ENCODE peak calls at places on chromosomes 11 and 22, in five cellular contexts. O is right atrium auricular region, Q is coronary artery, D is fibroblast of lung, S is dorsolateral prefrontal cortex. F is an unnamed sample.

GRCh38 chr11:44120169-44120568 is 24.7 kb downstream of the EXT2 start:
- DNase-seq in Q (no peak), O (no peak), D (peak), S (no peak), F (no peak)

GRCh38 chr11:73875840-73876239 is 806 bp downstream of the COA4 start:
- DNase-seq in Q (no peak), S (no peak), D (no peak), O (no peak), F (no peak)

GRCh38 chr11:109236696-109237095 is 185.3 kb upstream of the C11orf87 start:
- DNase-seq in D (no peak), O (no peak), Q (no peak), S (no peak), F (no peak)

GRCh38 chr11:15970506-15971214 is 385.7 kb downstream of the SOX6 start:
- DNase-seq in O (no peak), Q (no peak), S (no peak), D (no peak), F (no peak)

GRCh38 chr11:67608486-67608885 is 1.8 kb downstream of the NDUFV1 start:
- DNase-seq in S (no peak), Q (no peak), O (no peak), D (no peak), F (no peak)

GRCh38 chr11:111387318-111387863 is 8.3 kb upstream of the POU2AF1 start:
- DNase-seq in O (no peak), D (no peak), Q (no peak), S (peak), F (no peak)

GRCh38 chr22:26471522-26471921 is 12.1 kb downstream of the HPS4 start:
- DNase-seq in O (no peak), S (no peak), D (peak), Q (no peak), F (peak)

GRCh38 chr11:40129276-40129675 is 1330.2 kb downstream of the LRRC4C start:
- DNase-seq in Q (no peak), D (no peak), S (no peak), O (no peak), F (no peak)

GRCh38 chr22:50540352-50540751 is 5.3 kb upstream of the KLHDC7B start:
- DNase-seq in O (no peak), Q (no peak), D (no peak), S (no peak), F (no peak)

GRCh38 chr11:1783725-1784529 is 20.2 kb upstream of the CTSD start:
- DNase-seq in S (no peak), Q (no peak), O (no peak), D (no peak), F (no peak)

GRCh38 chr11:1782831-1783724 is 19.4 kb upstream of the CTSD start:
- DNase-seq in Q (no peak), S (no peak), D (peak), O (no peak), F (no peak)

GRCh38 chr11:1786466-1786865 is 22.7 kb upstream of the CTSD start:
- DNase-seq in O (no peak), S (no peak), Q (no peak), D (no peak), F (no peak)

GRCh38 chr11:1785749-1786261 is 22.1 kb upstream of the CTSD start:
- DNase-seq in O (no peak), D (no peak), S (no peak), Q (no peak), F (no peak)

DNA sequence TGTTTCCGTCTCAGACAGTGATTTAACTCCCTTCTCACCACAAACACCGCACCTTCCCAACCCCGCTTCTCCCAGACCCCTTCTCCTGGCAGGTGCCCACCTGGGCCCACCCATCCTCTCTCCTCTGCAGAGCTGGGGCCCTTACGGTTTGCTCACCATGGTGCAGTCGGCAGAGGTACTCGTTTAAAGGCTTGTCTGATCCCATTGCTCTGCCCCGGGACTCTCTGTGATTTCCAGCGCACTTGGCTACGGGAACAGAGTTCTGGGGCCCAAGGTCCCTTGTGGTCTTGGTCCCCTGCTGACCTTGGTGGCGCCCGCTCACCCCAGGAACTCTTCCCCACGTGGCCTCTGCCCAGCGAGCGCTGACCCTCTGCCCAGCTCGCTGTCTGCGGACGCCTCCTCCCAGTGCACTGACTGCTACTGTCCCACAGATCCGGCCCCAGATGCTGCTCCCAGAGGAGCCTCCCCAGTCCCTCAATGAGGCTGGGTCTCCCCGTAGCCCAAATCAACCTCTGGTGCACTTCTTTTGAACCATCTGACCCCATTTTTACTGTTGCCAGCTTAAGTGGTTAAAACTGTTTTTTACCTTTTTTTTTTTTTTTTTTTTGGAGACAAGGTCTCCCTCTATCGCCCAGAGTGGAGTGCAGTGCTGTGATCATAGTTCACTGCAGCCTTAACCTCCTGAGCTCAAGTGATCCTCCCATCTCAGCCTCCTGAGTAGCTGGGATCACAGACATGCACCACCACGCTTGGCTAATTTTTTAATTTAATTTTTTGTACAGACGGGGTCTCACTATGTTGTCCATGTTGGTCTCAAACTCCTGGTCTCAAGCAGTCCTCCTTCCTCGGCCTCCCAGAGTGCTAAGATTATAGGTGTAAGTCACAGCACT is 21.3 kb upstream of the CTSD start:
- DNase-seq in O (no peak), Q (no peak), S (no peak), D (no peak), F (no peak)
- H3K27ac ChIP-seq in O (no peak), Q (no peak), S (no peak), D (no peak), F (no peak)

DNA sequence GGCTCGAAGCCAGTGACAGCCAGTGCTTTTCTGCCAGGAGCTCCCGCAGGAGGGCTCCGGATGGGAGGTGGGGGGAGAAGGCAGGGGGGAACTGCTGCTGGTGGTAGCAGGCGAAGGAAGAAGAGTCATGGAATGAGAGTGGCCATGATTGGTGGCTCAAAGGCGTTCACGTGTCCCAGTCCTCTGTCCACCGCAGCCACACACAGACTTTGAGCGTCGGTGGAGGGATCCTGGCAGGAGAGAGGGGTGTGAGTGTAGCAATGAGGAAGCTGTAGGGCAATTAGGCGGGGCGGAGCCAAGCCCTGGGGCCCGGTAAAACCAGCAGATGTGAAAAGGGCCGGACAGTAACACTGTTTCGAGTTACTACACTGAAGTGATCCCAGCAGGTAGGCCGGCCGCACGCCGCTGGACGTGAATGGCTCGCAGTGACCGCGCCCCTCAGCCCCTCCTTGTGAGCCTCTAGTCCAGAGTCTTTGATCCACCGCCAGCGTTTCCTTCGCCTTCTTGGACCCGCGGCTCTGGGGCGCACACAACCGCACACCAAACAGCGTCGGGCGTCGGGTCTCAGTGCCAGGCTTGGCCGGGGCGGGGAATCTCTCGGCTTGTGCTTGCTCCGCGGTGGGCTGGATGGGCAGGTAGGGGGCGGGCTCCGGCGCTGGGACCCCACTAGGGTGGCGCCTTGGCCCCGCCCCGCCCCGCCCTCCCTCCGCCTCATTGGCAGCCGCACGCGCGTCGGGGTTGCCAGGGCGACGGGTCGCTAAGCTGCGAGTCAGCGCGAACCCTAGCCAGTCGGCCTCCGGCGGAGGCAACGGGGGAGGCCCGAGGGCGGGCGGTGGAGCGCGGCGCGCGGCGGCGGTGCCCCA is at the start of gene LRRC10B:
- DNase-seq in Q (no peak), S (peak), O (no peak), D (no peak), F (no peak)
- H3K27ac ChIP-seq in Q (peak), S (no peak), O (peak), D (no peak), F (peak)

GRCh38 chr22:37771702-37772427 is 35.9 kb upstream of the GCAT start:
- DNase-seq in D (no peak), Q (no peak), S (no peak), O (no peak), F (no peak)
- H3K27ac ChIP-seq in D (no peak), Q (no peak), S (no peak), O (no peak), F (no peak)

GRCh38 chr11:126011220-126011619 is 51.4 kb downstream of the CDON start:
- DNase-seq in D (no peak), S (no peak), Q (no peak), O (no peak), F (no peak)

GRCh38 chr11:126007263-126007662 is 55.4 kb downstream of the CDON start:
- DNase-seq in Q (no peak), O (no peak), S (no peak), D (peak), F (no peak)

GRCh38 chr11:126008956-126009355 is 53.7 kb downstream of the CDON start:
- DNase-seq in S (no peak), D (no peak), O (no peak), Q (no peak), F (no peak)

GRCh38 chr11:126002181-126002580 is 56.3 kb downstream of the VSIG10L2 start:
- DNase-seq in S (no peak), O (no peak), D (no peak), Q (no peak), F (no peak)

DNA sequence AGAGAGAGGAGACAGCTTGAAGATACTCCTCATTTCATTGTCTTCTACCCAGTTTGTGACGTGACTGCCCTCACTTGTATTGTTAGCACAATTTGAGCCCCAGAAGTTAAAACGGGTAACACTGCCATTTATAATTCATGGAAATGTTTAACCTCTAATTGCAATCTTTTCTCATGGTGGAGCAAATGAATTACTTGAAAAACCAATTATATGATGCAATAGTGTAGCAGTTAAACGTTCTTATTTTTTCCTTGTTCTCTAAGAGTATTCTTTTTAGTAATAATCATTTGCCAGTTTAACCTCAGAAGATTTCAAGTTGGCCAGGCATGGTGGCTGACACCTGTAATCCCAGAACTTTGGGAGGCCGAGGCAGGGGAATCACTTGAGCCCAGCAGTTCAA is 56.6 kb downstream of the CDON start:
- DNase-seq in Q (no peak), D (no peak), S (no peak), O (no peak), F (no peak)
- H3K27ac ChIP-seq in Q (no peak), D (no peak), S (no peak), O (no peak), F (no peak)

DNA sequence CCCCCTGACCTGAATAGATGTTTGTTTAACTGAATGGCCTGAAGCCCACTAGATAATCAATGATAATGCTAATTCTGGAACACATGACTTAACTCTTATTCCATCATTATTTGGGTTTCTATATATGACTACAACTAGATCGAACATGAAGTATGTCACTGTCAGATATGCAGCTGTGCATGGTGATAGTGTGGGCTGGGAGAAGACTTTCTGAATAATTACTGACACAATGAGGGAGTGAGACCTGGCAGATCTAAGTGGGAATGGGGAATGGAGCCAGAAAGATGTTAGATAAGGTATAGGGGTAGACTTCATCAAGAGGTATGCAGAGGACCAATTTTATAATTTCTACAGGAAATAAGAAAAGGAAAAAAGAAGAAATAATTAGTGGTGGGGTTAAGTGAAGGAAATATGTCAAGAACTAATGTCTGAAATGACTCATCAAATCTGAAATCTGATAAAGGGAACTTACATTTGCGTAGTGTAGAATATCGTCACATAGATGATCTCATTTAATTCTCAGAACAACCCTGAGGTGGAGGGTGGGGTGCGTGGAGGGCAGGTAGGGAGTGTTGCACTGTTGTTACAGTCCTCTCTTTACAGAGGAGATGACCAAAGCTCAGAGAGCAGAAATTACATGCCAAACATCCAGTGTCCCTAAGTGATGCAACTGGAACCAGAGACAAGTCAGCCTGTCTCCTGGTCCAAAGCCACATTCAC is 68.2 kb upstream of the EED start:
- DNase-seq in S (no peak), Q (no peak), D (peak), O (no peak), F (no peak)
- H3K27ac ChIP-seq in S (no peak), Q (no peak), D (no peak), O (no peak), F (no peak)

F was measured in tibial artery.